ENCODE peak calls at places on chromosome 4, in five cellular contexts. P, L, T, H and G are unnamed samples.

GRCh38 chr4:70979445-70980008 is 13.9 kb upstream of the DCK start:
- DNase-seq in P (no peak), T (no peak), L (no peak), H (no peak), G (no peak)

GRCh38 chr4:56134272-56134671 is 185.5 kb downstream of the CEP135 start:
- DNase-seq in P (no peak), L (no peak), T (no peak), H (peak), G (no peak)

GRCh38 chr4:118329849-118330248 is 23.0 kb downstream of the PRSS12 start:
- DNase-seq in L (no peak), H (no peak), P (no peak), T (no peak), G (no peak)

GRCh38 chr4:177384856-177385396 is 57.3 kb downstream of the AGA start:
- DNase-seq in T (no peak), H (no peak), P (no peak), L (no peak), G (no peak)

GRCh38 chr4:172826866-172827265 is 341.7 kb upstream of the GALNT7 start:
- DNase-seq in L (no peak), T (no peak), P (no peak), H (peak), G (no peak)

GRCh38 chr4:89482248-89482647 is 174.6 kb upstream of the GPRIN3 start:
- DNase-seq in P (no peak), H (peak), L (no peak), T (no peak), G (no peak)

GRCh38 chr4:36392049-36392448 is 110.6 kb downstream of the DTHD1 start:
- DNase-seq in P (no peak), T (no peak), L (no peak), H (no peak), G (no peak)

GRCh38 chr4:10773656-10774055 is 89.1 kb upstream of the CLNK start:
- DNase-seq in T (no peak), P (no peak), L (no peak), H (no peak), G (no peak)

GRCh38 chr4:1725521-1725920 is 4.2 kb downstream of the TACC3 start:
- DNase-seq in T (peak), P (peak), L (no peak), H (no peak), G (no peak)

GRCh38 chr4:3388461-3389185 is 53.1 kb upstream of the HGFAC start:
- DNase-seq in H (peak), T (no peak), L (no peak), P (no peak), G (no peak)

GRCh38 chr4:5705672-5706310 is 2.6 kb downstream of the EVC2 start:
- DNase-seq in H (no peak), L (no peak), P (no peak), T (no peak), G (no peak)

GRCh38 chr4:111636961-111637556 is 508.2 kb upstream of the FAM241A start:
- DNase-seq in T (no peak), P (no peak), L (no peak), H (no peak), G (no peak)

GRCh38 chr4:184279496-184280082 is 61.9 kb upstream of the ENPP6 start:
- DNase-seq in H (peak), P (no peak), L (no peak), T (no peak), G (no peak)

GRCh38 chr4:37803348-37803973 is 23.0 kb upstream of the PGM2 start:
- DNase-seq in P (no peak), H (peak), T (no peak), L (no peak), G (no peak)

GRCh38 chr4:122576261-122577188 is 44.3 kb downstream of the IL21 start:
- DNase-seq in T (no peak), L (no peak), P (no peak), H (peak), G (no peak)

GRCh38 chr4:106369456-106370060 is 980 bp upstream of the GIMD1 start:
- DNase-seq in L (no peak), H (peak), P (no peak), T (no peak), G (peak)

GRCh38 chr4:176792348-176793059 is at the start of gene VEGFC:
- DNase-seq in T (peak), H (peak), P (peak), L (no peak), G (peak)

GRCh38 chr4:177391953-177392352 is 50.3 kb downstream of the AGA start:
- DNase-seq in P (no peak), T (no peak), L (no peak), H (no peak), G (no peak)